ENCODE peak calls at places on chromosome 9, in eight cellular contexts. One of them, this sample, is unnamed.
A peak's percentile ranks its signal among the peaks of the same experiment; 100 is the strongest.

GRCh38 chr9:125537442-125538091 is 169.4 kb downstream of the MAPKAP1 start:
- DNase-seq in stomach: no peak
- DNase-seq in tibial artery: no peak
- DNase-seq in CD4-positive, alpha-beta memory T cell: no peak
- DNase-seq in NT2/D1: no peak
- DNase-seq in neural progenitor cell: no peak
- DNase-seq in body of pancreas: no peak
- DNase-seq in BJ: no peak
- DNase-seq in this sample: no peak

GRCh38 chr9:21964925-21965385 is 29.2 kb downstream of the CDKN2A start:
- DNase-seq in stomach: peak; percentile 38
- DNase-seq in tibial artery: no peak
- DNase-seq in CD4-positive, alpha-beta memory T cell: peak; percentile 56
- DNase-seq in NT2/D1: no peak
- DNase-seq in neural progenitor cell: peak; percentile 22
- DNase-seq in body of pancreas: peak; percentile 57
- DNase-seq in BJ: no peak
- DNase-seq in this sample: peak; percentile 57

GRCh38 chr9:95313010-95313498 is 4.5 kb downstream of the FANCC start:
- DNase-seq in stomach: peak; percentile 85
- DNase-seq in tibial artery: peak; percentile 62
- DNase-seq in CD4-positive, alpha-beta memory T cell: no peak
- DNase-seq in NT2/D1: no peak
- DNase-seq in neural progenitor cell: peak; percentile 62
- DNase-seq in body of pancreas: peak; percentile 91
- DNase-seq in BJ: no peak
- DNase-seq in this sample: peak; percentile 91

GRCh38 chr9:69317894-69318293 is 7.1 kb upstream of the ENTREP1 start:
- DNase-seq in stomach: no peak
- DNase-seq in tibial artery: no peak
- DNase-seq in CD4-positive, alpha-beta memory T cell: no peak
- DNase-seq in NT2/D1: no peak
- DNase-seq in neural progenitor cell: no peak
- DNase-seq in body of pancreas: no peak
- DNase-seq in BJ: no peak
- DNase-seq in this sample: no peak

GRCh38 chr9:89889865-89890264 is 285.1 kb downstream of the GADD45G start:
- DNase-seq in stomach: no peak
- DNase-seq in tibial artery: no peak
- DNase-seq in CD4-positive, alpha-beta memory T cell: no peak
- DNase-seq in NT2/D1: no peak
- DNase-seq in neural progenitor cell: no peak
- DNase-seq in body of pancreas: no peak
- DNase-seq in BJ: no peak
- DNase-seq in this sample: no peak

GRCh38 chr9:108933641-108934322 is at the start of gene ELP1:
- DNase-seq in stomach: peak; percentile 92
- DNase-seq in tibial artery: peak; percentile 94
- DNase-seq in CD4-positive, alpha-beta memory T cell: peak; percentile 91
- DNase-seq in NT2/D1: peak; percentile 92
- DNase-seq in neural progenitor cell: peak; percentile 98
- DNase-seq in body of pancreas: peak; percentile 94
- DNase-seq in BJ: peak; percentile 51
- DNase-seq in this sample: peak; percentile 94

GRCh38 chr9:129487658-129488483 is 133.0 kb downstream of the C9orf50 start:
- DNase-seq in stomach: peak; percentile 49
- DNase-seq in tibial artery: peak; percentile 88
- DNase-seq in CD4-positive, alpha-beta memory T cell: no peak
- DNase-seq in NT2/D1: no peak
- DNase-seq in neural progenitor cell: peak; percentile 65
- DNase-seq in body of pancreas: peak; percentile 72
- DNase-seq in BJ: no peak
- DNase-seq in this sample: no peak

GRCh38 chr9:34574632-34575031 is 14.9 kb downstream of the CNTFR start:
- DNase-seq in stomach: no peak
- DNase-seq in tibial artery: no peak
- DNase-seq in CD4-positive, alpha-beta memory T cell: no peak
- DNase-seq in NT2/D1: no peak
- DNase-seq in neural progenitor cell: no peak
- DNase-seq in body of pancreas: no peak
- DNase-seq in BJ: no peak
- DNase-seq in this sample: no peak

GRCh38 chr9:126516936-126517750 is 96.6 kb upstream of the LMX1B start:
- DNase-seq in stomach: no peak
- DNase-seq in tibial artery: peak; percentile 76
- DNase-seq in CD4-positive, alpha-beta memory T cell: peak; percentile 41
- DNase-seq in NT2/D1: no peak
- DNase-seq in neural progenitor cell: peak; percentile 88
- DNase-seq in body of pancreas: peak; percentile 44
- DNase-seq in BJ: peak; percentile 89
- DNase-seq in this sample: no peak

GRCh38 chr9:89610391-89610925 is 5.6 kb downstream of the GADD45G start:
- DNase-seq in stomach: no peak
- DNase-seq in tibial artery: no peak
- DNase-seq in CD4-positive, alpha-beta memory T cell: no peak
- DNase-seq in NT2/D1: no peak
- DNase-seq in neural progenitor cell: no peak
- DNase-seq in body of pancreas: no peak
- DNase-seq in BJ: no peak
- DNase-seq in this sample: no peak

GRCh38 chr9:131523451-131524435 is 7.3 kb downstream of the UCK1 start:
- DNase-seq in stomach: no peak
- DNase-seq in tibial artery: no peak
- DNase-seq in CD4-positive, alpha-beta memory T cell: no peak
- DNase-seq in NT2/D1: no peak
- DNase-seq in neural progenitor cell: no peak
- DNase-seq in body of pancreas: no peak
- DNase-seq in BJ: no peak
- DNase-seq in this sample: no peak

GRCh38 chr9:131525643-131526565 is 5.2 kb downstream of the UCK1 start:
- DNase-seq in stomach: no peak
- DNase-seq in tibial artery: no peak
- DNase-seq in CD4-positive, alpha-beta memory T cell: no peak
- DNase-seq in NT2/D1: no peak
- DNase-seq in neural progenitor cell: no peak
- DNase-seq in body of pancreas: no peak
- DNase-seq in BJ: no peak
- DNase-seq in this sample: no peak

GRCh38 chr9:131523086-131523388 is 8.0 kb downstream of the UCK1 start:
- DNase-seq in stomach: no peak
- DNase-seq in tibial artery: no peak
- DNase-seq in CD4-positive, alpha-beta memory T cell: no peak
- DNase-seq in NT2/D1: no peak
- DNase-seq in neural progenitor cell: no peak
- DNase-seq in body of pancreas: no peak
- DNase-seq in BJ: no peak
- DNase-seq in this sample: no peak

GRCh38 chr9:131522257-131523085 is 8.6 kb downstream of the UCK1 start:
- DNase-seq in stomach: no peak
- DNase-seq in tibial artery: no peak
- DNase-seq in CD4-positive, alpha-beta memory T cell: no peak
- DNase-seq in NT2/D1: no peak
- DNase-seq in neural progenitor cell: no peak
- DNase-seq in body of pancreas: no peak
- DNase-seq in BJ: no peak
- DNase-seq in this sample: no peak

DNA sequence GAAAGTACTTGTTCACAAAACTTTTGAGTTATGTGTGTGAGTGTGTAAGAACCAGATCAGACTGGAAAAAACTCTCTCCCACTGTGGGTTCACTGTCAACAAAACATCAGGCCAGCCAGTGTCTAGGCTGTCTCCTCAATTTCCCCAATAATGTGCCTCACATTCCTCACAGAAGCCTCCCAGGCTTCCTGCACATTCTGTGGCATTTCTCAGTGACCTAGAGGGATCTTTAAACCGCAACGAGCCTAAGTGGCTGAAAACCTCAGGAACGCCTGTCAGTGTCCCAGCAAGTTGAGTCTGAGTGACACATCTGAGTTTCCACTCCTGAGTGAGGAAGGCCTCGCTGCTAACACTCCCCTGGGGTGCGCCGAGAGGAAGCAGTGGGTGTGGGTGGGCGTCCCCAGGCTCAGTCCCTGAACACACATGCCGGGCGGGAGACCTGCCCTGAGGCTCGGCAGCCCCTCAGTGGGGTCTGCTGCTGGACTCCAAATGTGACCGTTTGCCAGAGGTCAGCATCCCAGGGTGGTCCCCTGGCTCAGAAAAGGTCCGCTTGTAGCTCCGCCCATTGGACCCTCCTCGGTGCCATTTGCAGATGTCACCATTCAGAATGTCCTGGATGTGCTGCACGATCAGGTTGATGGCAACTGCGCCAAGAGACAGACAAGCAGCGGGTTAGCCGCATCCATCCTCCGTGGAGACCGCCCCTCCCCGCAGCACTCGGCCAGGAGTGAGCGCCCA is 6.3 kb downstream of the UCK1 start:
- DNase-seq in stomach: no peak
- DNase-seq in tibial artery: no peak
- DNase-seq in CD4-positive, alpha-beta memory T cell: no peak
- DNase-seq in NT2/D1: no peak
- DNase-seq in neural progenitor cell: no peak
- DNase-seq in body of pancreas: no peak
- DNase-seq in BJ: peak; percentile 51
- DNase-seq in this sample: no peak
- H3K36me3 ChIP-seq in stomach: peaks cover 74% of the 10 kb centered on the region
- H3K36me3 ChIP-seq in tibial artery: peaks cover 73% of the 10 kb centered on the region
- H3K36me3 ChIP-seq in CD4-positive, alpha-beta memory T cell: peaks cover 79% of the 10 kb centered on the region
- H3K36me3 ChIP-seq in NT2/D1: peaks cover 99% of the 10 kb centered on the region
- H3K36me3 ChIP-seq in neural progenitor cell: no peaks in the 10 kb centered on the region
- H3K36me3 ChIP-seq in body of pancreas: no peaks in the 10 kb centered on the region
- H3K36me3 ChIP-seq in BJ: peaks cover 45% of the 10 kb centered on the region
- H3K36me3 ChIP-seq in this sample: peaks cover 5% of the 10 kb centered on the region

DNA sequence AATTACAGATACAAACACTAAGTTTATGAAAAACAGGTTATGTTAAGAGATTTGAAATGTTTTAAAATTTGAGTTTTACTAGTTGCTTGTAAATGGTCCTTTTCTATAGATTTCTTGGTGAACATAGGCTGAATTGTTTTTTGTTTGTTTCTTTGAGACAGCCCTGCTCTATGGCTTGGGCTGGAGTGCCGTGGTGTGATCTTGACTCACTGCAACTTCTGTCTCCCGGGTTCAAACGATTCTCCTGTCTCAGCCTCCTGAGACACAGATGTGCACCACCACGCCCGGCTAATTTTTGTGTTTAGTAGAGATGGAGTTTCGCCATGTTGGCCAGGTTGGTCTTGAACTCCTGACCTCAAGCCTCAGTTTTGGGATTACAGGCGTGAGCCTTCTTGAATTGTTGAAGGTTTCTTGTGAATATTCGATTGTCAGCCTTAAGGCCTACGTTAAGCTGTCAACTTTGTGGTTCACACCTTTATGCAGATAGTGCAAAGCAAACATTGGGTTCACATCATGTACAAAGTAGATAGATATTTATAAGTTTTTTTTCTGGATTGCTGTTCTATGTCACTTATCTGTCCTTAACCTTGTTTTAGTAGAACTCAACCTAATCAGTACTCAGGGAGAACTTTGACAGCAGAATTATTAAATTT is 26.2 kb downstream of the UHRF2 start:
- DNase-seq in stomach: no peak
- DNase-seq in tibial artery: no peak
- DNase-seq in CD4-positive, alpha-beta memory T cell: no peak
- DNase-seq in NT2/D1: no peak
- DNase-seq in neural progenitor cell: no peak
- DNase-seq in body of pancreas: no peak
- DNase-seq in BJ: no peak
- DNase-seq in this sample: no peak
- H3K36me3 ChIP-seq in stomach: peaks cover 3% of the 10 kb centered on the region
- H3K36me3 ChIP-seq in tibial artery: no peaks in the 10 kb centered on the region
- H3K36me3 ChIP-seq in CD4-positive, alpha-beta memory T cell: no peaks in the 10 kb centered on the region
- H3K36me3 ChIP-seq in NT2/D1: peaks cover 75% of the 10 kb centered on the region
- H3K36me3 ChIP-seq in neural progenitor cell: peaks cover 10% of the 10 kb centered on the region
- H3K36me3 ChIP-seq in body of pancreas: no peaks in the 10 kb centered on the region
- H3K36me3 ChIP-seq in BJ: peaks cover 5% of the 10 kb centered on the region
- H3K36me3 ChIP-seq in this sample: no peaks in the 10 kb centered on the region

GRCh38 chr9:133788045-133788818 is 50.1 kb upstream of the SARDH start:
- DNase-seq in stomach: no peak
- DNase-seq in tibial artery: no peak
- DNase-seq in CD4-positive, alpha-beta memory T cell: no peak
- DNase-seq in NT2/D1: no peak
- DNase-seq in neural progenitor cell: no peak
- DNase-seq in body of pancreas: no peak
- DNase-seq in BJ: no peak
- DNase-seq in this sample: no peak

GRCh38 chr9:133786936-133787748 is 49.0 kb upstream of the SARDH start:
- DNase-seq in stomach: no peak
- DNase-seq in tibial artery: no peak
- DNase-seq in CD4-positive, alpha-beta memory T cell: no peak
- DNase-seq in NT2/D1: no peak
- DNase-seq in neural progenitor cell: no peak
- DNase-seq in body of pancreas: no peak
- DNase-seq in BJ: no peak
- DNase-seq in this sample: no peak

GRCh38 chr9:133786371-133786753 is 48.2 kb upstream of the SARDH start:
- DNase-seq in stomach: no peak
- DNase-seq in tibial artery: no peak
- DNase-seq in CD4-positive, alpha-beta memory T cell: no peak
- DNase-seq in NT2/D1: no peak
- DNase-seq in neural progenitor cell: no peak
- DNase-seq in body of pancreas: no peak
- DNase-seq in BJ: no peak
- DNase-seq in this sample: no peak

GRCh38 chr9:133788819-133789733 is 50.9 kb upstream of the SARDH start:
- DNase-seq in stomach: peak; percentile 80
- DNase-seq in tibial artery: no peak
- DNase-seq in CD4-positive, alpha-beta memory T cell: no peak
- DNase-seq in NT2/D1: no peak
- DNase-seq in neural progenitor cell: no peak
- DNase-seq in body of pancreas: no peak
- DNase-seq in BJ: no peak
- DNase-seq in this sample: peak; percentile 73

GRCh38 chr9:133787749-133788015 is 49.5 kb upstream of the SARDH start:
- DNase-seq in stomach: peak; percentile 63
- DNase-seq in tibial artery: no peak
- DNase-seq in CD4-positive, alpha-beta memory T cell: no peak
- DNase-seq in NT2/D1: peak; percentile 18
- DNase-seq in neural progenitor cell: peak; percentile 61
- DNase-seq in body of pancreas: no peak
- DNase-seq in BJ: no peak
- DNase-seq in this sample: peak; percentile 76
- H3K36me3 ChIP-seq in stomach: no peaks in the 10 kb centered on the region
- H3K36me3 ChIP-seq in tibial artery: no peaks in the 10 kb centered on the region
- H3K36me3 ChIP-seq in CD4-positive, alpha-beta memory T cell: no peaks in the 10 kb centered on the region
- H3K36me3 ChIP-seq in NT2/D1: peaks cover 81% of the 10 kb centered on the region
- H3K36me3 ChIP-seq in neural progenitor cell: no peaks in the 10 kb centered on the region
- H3K36me3 ChIP-seq in body of pancreas: no peaks in the 10 kb centered on the region
- H3K36me3 ChIP-seq in BJ: peaks cover 28% of the 10 kb centered on the region
- H3K36me3 ChIP-seq in this sample: no peaks in the 10 kb centered on the region

DNA sequence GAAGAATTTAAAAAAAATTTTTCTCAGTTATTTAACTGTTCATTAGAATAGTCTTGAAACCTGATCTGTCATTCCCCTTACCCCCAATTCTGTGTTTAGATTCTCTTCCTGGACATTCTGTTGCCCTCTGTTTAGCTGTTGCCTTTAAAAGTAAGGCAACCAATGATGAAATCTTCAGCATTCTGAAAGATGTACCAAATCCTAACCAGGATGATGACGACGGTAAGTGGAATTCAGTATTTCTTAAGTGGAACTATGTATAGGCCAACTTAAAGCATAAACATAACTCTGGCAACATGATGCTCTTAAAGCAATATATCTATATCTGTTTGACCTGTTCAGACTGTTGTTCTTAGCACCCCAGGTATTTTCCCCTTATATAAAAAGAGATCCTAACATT is 27.2 kb downstream of the NCBP1 start:
- DNase-seq in stomach: no peak
- DNase-seq in tibial artery: no peak
- DNase-seq in CD4-positive, alpha-beta memory T cell: no peak
- DNase-seq in NT2/D1: no peak
- DNase-seq in neural progenitor cell: no peak
- DNase-seq in body of pancreas: no peak
- DNase-seq in BJ: no peak
- DNase-seq in this sample: no peak
- H3K36me3 ChIP-seq in stomach: peaks cover 41% of the 10 kb centered on the region
- H3K36me3 ChIP-seq in tibial artery: peaks cover 66% of the 10 kb centered on the region
- H3K36me3 ChIP-seq in CD4-positive, alpha-beta memory T cell: peaks cover 64% of the 10 kb centered on the region
- H3K36me3 ChIP-seq in NT2/D1: peaks cover 93% of the 10 kb centered on the region
- H3K36me3 ChIP-seq in neural progenitor cell: peaks cover 11% of the 10 kb centered on the region
- H3K36me3 ChIP-seq in body of pancreas: peaks cover 16% of the 10 kb centered on the region
- H3K36me3 ChIP-seq in BJ: peaks cover 17% of the 10 kb centered on the region
- H3K36me3 ChIP-seq in this sample: peaks cover 26% of the 10 kb centered on the region